ENCODE peak calls at places on chromosomes 16 and 17, in nine cellular contexts. O, H, A, R, N, Q, Z, U and G are unnamed samples.

GRCh38 chr16:4373909-4374742 is 2.5 kb downstream of the VASN start:
- DNase-seq in O (no peak), H (peak; percentile 96), A (no peak), R (peak; percentile 92), N (peak; percentile 70), Q (no peak), Z (peak; percentile 61), U (peak; percentile 83), G (peak; percentile 53)

GRCh38 chr16:24971718-24972117 is 43.5 kb downstream of the ARHGAP17 start:
- DNase-seq in O (no peak), H (no peak), A (no peak), R (no peak), N (no peak), Q (no peak), Z (no peak), U (no peak), G (peak; percentile 21)

GRCh38 chr17:6279659-6280058 is 155.3 kb downstream of the AIPL1 start:
- DNase-seq in O (peak; percentile 16), H (no peak), A (no peak), R (no peak), N (no peak), Q (peak; percentile 21), Z (no peak), U (peak; percentile 75), G (no peak)

GRCh38 chr17:28745777-28746473 is 2.1 kb downstream of the TRAF4 start:
- DNase-seq in O (no peak), H (no peak), A (no peak), R (no peak), N (peak; percentile 55), Q (no peak), Z (no peak), U (peak; percentile 92), G (peak; percentile 75)

GRCh38 chr17:2197271-2197670 is 106.3 kb downstream of the SMG6 start:
- DNase-seq in O (no peak), H (no peak), A (no peak), R (peak; percentile 51), N (no peak), Q (no peak), Z (no peak), U (no peak), G (no peak)

GRCh38 chr17:28478940-28479615 is 5.6 kb downstream of the SLC13A2 start:
- DNase-seq in O (no peak), H (no peak), A (no peak), R (peak; percentile 12), N (no peak), Q (no peak), Z (peak; percentile 16), U (peak; percentile 44), G (no peak)

GRCh38 chr16:57591086-57591869 is 37.2 kb upstream of the ADGRG1 start:
- DNase-seq in O (peak; percentile 53), H (peak; percentile 78), A (peak; percentile 50), R (peak; percentile 79), N (peak; percentile 73), Q (peak; percentile 57), Z (peak; percentile 75), U (peak; percentile 91), G (peak; percentile 87)

GRCh38 chr17:76683921-76684745 is 26.6 kb downstream of the MXRA7 start:
- DNase-seq in O (no peak), H (no peak), A (no peak), R (no peak), N (no peak), Q (no peak), Z (no peak), U (no peak), G (no peak)

GRCh38 chr17:19311016-19311415 is 51.5 kb downstream of the B9D1 start:
- DNase-seq in O (no peak), H (no peak), A (no peak), R (no peak), N (no peak), Q (no peak), Z (no peak), U (no peak), G (no peak)

GRCh38 chr16:47627056-47627455 is 165.9 kb downstream of the PHKB start:
- DNase-seq in O (no peak), H (peak; percentile 55), A (no peak), R (no peak), N (no peak), Q (no peak), Z (no peak), U (no peak), G (no peak)

GRCh38 chr17:7558544-7559306 is at the start of gene TNFSF13:
- DNase-seq in O (no peak), H (no peak), A (no peak), R (peak; percentile 82), N (peak; percentile 52), Q (no peak), Z (no peak), U (peak; percentile 41), G (peak; percentile 73)

GRCh38 chr16:30628628-30629342 is 18.6 kb upstream of the ZNF689 start:
- DNase-seq in O (no peak), H (peak; percentile 75), A (peak; percentile 88), R (peak; percentile 94), N (peak; percentile 89), Q (peak; percentile 71), Z (peak; percentile 54), U (peak; percentile 76), G (peak; percentile 84)

GRCh38 chr17:64148699-64149098 is 18.8 kb upstream of the ERN1 start:
- DNase-seq in O (no peak), H (no peak), A (no peak), R (no peak), N (no peak), Q (no peak), Z (no peak), U (peak; percentile 33), G (peak; percentile 39)

GRCh38 chr16:85897384-85897783 is 1.6 kb upstream of the IRF8 start:
- DNase-seq in O (no peak), H (no peak), A (no peak), R (no peak), N (no peak), Q (no peak), Z (no peak), U (no peak), G (peak; percentile 13)

GRCh38 chr17:75588546-75589016 is 981 bp downstream of the MYO15B start:
- DNase-seq in O (no peak), H (no peak), A (no peak), R (peak; percentile 72), N (peak; percentile 36), Q (no peak), Z (no peak), U (no peak), G (peak; percentile 68)

GRCh38 chr16:22353188-22353919 is 21.1 kb downstream of the CDR2 start:
- DNase-seq in O (no peak), H (peak; percentile 80), A (no peak), R (no peak), N (no peak), Q (no peak), Z (no peak), U (peak; percentile 95), G (no peak)